ENCODE peak calls at places on chromosomes 2 and 18, in four cellular contexts. O is lower lobe of right lung, Y is small intestine, C is IMR-90. R is an unnamed sample.

GRCh38 chr18:23138470-23138869 is 3.2 kb downstream of the CABLES1 start:
- DNase-seq in O (peak; percentile 66), Y (peak; percentile 76), C (no peak), R (no peak)

GRCh38 chr18:32775628-32776027 is 2.8 kb upstream of the KLHL14 start:
- DNase-seq in O (no peak), Y (no peak), C (no peak), R (no peak)

GRCh38 chr18:76437910-76438309 is 57.1 kb downstream of the ZNF516 start:
- DNase-seq in O (no peak), Y (no peak), C (no peak), R (no peak)

GRCh38 chr18:44839239-44839666 is 158.6 kb downstream of the SETBP1 start:
- DNase-seq in O (peak; percentile 79), Y (peak; percentile 61), C (peak; percentile 43), R (peak; percentile 45)

GRCh38 chr2:109079590-109079989 is 49.4 kb upstream of the SH3RF3 start:
- DNase-seq in O (no peak), Y (no peak), C (no peak), R (no peak)

GRCh38 chr2:31415421-31415820 is 879 bp upstream of the XDH start:
- DNase-seq in O (no peak), Y (no peak), C (no peak), R (no peak)

GRCh38 chr2:178863856-178864620 is 56.8 kb upstream of the TTN start:
- DNase-seq in O (no peak), Y (no peak), C (no peak), R (peak; percentile 33)

GRCh38 chr2:233349005-233349998 is 5.0 kb upstream of the DGKD start:
- DNase-seq in O (peak; percentile 57), Y (peak; percentile 81), C (peak; percentile 19), R (peak; percentile 55)

GRCh38 chr18:63888473-63889190 is 1.1 kb downstream of the SERPINB2 start:
- DNase-seq in O (no peak), Y (no peak), C (no peak), R (no peak)

GRCh38 chr2:12587729-12588522 is 128.8 kb upstream of the TRIB2 start:
- DNase-seq in O (no peak), Y (peak; percentile 75), C (peak; percentile 96), R (no peak)

DNA sequence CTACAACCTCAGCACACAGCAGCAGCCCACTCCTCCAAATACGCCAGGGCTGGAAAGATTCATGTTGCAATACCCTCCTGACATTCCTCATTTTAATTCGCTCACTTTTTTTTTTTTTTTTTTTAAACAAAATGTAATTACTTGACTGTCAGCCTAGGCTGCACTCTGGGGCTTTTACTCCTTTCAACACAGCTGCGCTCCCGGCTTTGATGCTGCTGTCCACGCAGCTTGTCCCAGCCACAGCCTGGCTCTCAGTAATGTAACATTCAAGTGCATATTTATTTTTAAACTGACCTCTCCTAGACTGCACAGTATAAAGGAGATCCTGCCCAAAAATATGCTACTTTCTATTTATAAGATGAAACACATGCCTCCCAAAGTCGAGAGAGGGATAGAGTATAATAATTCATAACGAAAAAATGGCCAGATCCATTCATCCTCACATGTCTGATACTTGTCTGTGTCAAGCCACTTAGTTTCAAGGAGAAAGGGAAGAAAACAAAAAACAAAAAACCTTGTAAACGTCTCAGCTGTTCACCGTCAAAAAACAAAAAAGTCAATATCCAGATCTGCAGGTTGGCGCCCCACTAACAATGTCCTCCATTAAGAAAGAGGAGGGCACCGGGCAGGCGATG is 947 bp downstream of the CDC42EP3 start:
- DNase-seq in O (no peak), Y (no peak), C (no peak), R (no peak)
- H3K4me1 ChIP-seq in O (peaks cover 64% of the 10 kb centered on the region), Y (peaks cover 3% of the 10 kb centered on the region), C (peaks cover 16% of the 10 kb centered on the region), R (peaks cover 7% of the 10 kb centered on the region)

DNA sequence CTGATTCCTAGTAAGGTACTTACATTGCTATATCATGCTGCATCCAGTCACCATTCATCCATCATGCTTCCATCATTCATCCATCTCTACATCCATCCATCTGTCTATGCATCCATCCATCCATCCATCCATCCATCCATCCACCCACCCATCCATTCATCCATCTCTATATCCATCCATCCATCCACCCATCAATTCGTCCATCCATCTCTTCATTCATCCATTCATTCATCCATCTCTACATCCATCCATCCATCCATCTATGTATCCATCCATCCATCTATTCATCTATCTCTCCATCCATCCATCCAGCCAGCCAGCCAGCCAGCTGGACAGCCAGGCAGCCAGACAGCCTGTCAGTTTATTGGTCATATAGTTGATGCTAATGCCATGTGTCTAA is 20.7 kb downstream of the PRKCE start:
- DNase-seq in O (no peak), Y (no peak), C (no peak), R (no peak)
- H3K4me1 ChIP-seq in O (peaks cover 38% of the 10 kb centered on the region), Y (peaks cover 26% of the 10 kb centered on the region), C (peaks cover 5% of the 10 kb centered on the region), R (peaks cover 32% of the 10 kb centered on the region)

GRCh38 chr2:172405673-172406072 is 21.7 kb upstream of the ITGA6 start:
- DNase-seq in O (no peak), Y (no peak), C (no peak), R (no peak)
- H3K4me1 ChIP-seq in O (peaks cover 20% of the 10 kb centered on the region), Y (no peaks in the 10 kb centered on the region), C (no peaks in the 10 kb centered on the region), R (peaks cover 24% of the 10 kb centered on the region)

GRCh38 chr2:220228310-220229006 is 601.0 kb downstream of the SLC4A3 start:
- DNase-seq in O (no peak), Y (no peak), C (peak; percentile 99), R (no peak)
- H3K4me1 ChIP-seq in O (no peaks in the 10 kb centered on the region), Y (no peaks in the 10 kb centered on the region), C (peaks cover 18% of the 10 kb centered on the region), R (no peaks in the 10 kb centered on the region)

DNA sequence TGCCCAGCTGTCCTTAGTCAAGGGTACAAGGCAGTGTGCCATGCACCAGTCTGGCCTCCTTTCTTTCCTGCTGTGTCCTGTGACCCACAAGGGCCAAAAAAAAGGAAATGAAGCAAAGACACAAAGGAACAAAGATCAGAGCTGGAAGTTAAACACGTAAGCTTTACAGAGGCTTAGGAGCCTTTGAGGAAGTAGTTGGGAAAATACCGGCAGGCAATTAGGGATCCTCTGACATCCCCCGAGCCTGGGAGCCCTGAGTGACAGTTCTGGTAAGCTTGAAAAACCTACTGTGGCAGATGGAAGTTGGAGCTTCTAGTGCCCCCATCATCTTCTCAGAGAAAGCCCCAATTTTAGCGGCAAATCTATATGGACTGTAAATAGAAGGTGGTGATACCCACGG is 78.5 kb downstream of the SPRED2 start:
- DNase-seq in O (no peak), Y (peak; percentile 62), C (no peak), R (no peak)
- H3K4me1 ChIP-seq in O (peaks cover 63% of the 10 kb centered on the region), Y (peaks cover 21% of the 10 kb centered on the region), C (peaks cover 25% of the 10 kb centered on the region), R (peaks cover 18% of the 10 kb centered on the region)

R was measured in testis.